ENCODE peak calls at places on chromosome 14, in five cellular contexts. One of them, this sample, is unnamed.

GRCh38 chr14:73221945-73222344 is 15.4 kb upstream of the PAPLN start:
- DNase-seq in HL-60: no peak
- DNase-seq in AG04450: no peak
- DNase-seq in BJ: peak; percentile 32
- DNase-seq in RWPE2: no peak
- DNase-seq in this sample: no peak

GRCh38 chr14:69880051-69880487 is 853 bp downstream of the SMOC1 start:
- DNase-seq in AG04450: no peak
- DNase-seq in HL-60: no peak
- DNase-seq in BJ: no peak
- DNase-seq in RWPE2: no peak
- DNase-seq in this sample: no peak

GRCh38 chr14:71524321-71524982 is 407.8 kb upstream of the RGS6 start:
- DNase-seq in BJ: no peak
- DNase-seq in RWPE2: no peak
- DNase-seq in HL-60: no peak
- DNase-seq in AG04450: no peak
- DNase-seq in this sample: no peak

GRCh38 chr14:38121280-38121679 is 86.4 kb upstream of the SSTR1 start:
- DNase-seq in RWPE2: no peak
- DNase-seq in BJ: no peak
- DNase-seq in HL-60: no peak
- DNase-seq in AG04450: no peak
- DNase-seq in this sample: no peak

GRCh38 chr14:38143651-38144505 is 63.8 kb upstream of the SSTR1 start:
- DNase-seq in HL-60: no peak
- DNase-seq in AG04450: peak; percentile 51
- DNase-seq in RWPE2: no peak
- DNase-seq in BJ: peak; percentile 68
- DNase-seq in this sample: no peak

GRCh38 chr14:71485833-71486232 is 446.4 kb upstream of the RGS6 start:
- DNase-seq in AG04450: no peak
- DNase-seq in BJ: no peak
- DNase-seq in RWPE2: no peak
- DNase-seq in HL-60: no peak
- DNase-seq in this sample: no peak

GRCh38 chr14:63777024-63777423 is 49.2 kb upstream of the SGPP1 start:
- DNase-seq in AG04450: peak; percentile 18
- DNase-seq in RWPE2: no peak
- DNase-seq in BJ: peak; percentile 39
- DNase-seq in HL-60: no peak
- DNase-seq in this sample: no peak

GRCh38 chr14:93765032-93765626 is 23.2 kb downstream of the PRIMA1 start:
- DNase-seq in RWPE2: no peak
- DNase-seq in BJ: no peak
- DNase-seq in AG04450: no peak
- DNase-seq in HL-60: no peak
- DNase-seq in this sample: no peak

GRCh38 chr14:99674064-99674650 is 9.9 kb upstream of the CYP46A1 start:
- DNase-seq in RWPE2: peak; percentile 52
- DNase-seq in BJ: no peak
- DNase-seq in AG04450: no peak
- DNase-seq in HL-60: no peak
- DNase-seq in this sample: no peak

GRCh38 chr14:38122241-38122640 is 85.5 kb upstream of the SSTR1 start:
- DNase-seq in HL-60: no peak
- DNase-seq in RWPE2: no peak
- DNase-seq in BJ: no peak
- DNase-seq in AG04450: no peak
- DNase-seq in this sample: no peak

GRCh38 chr14:101723061-101723595 is 38.4 kb upstream of the PPP2R5C start:
- DNase-seq in RWPE2: no peak
- DNase-seq in BJ: no peak
- DNase-seq in AG04450: no peak
- DNase-seq in HL-60: no peak
- DNase-seq in this sample: no peak

GRCh38 chr14:60272177-60272576 is 23.2 kb downstream of the PPM1A start:
- DNase-seq in RWPE2: no peak
- DNase-seq in BJ: no peak
- DNase-seq in HL-60: no peak
- DNase-seq in AG04450: no peak
- DNase-seq in this sample: no peak

GRCh38 chr14:65156568-65157366 is 54.5 kb upstream of the MAX start:
- DNase-seq in BJ: peak; percentile 58
- DNase-seq in HL-60: peak; percentile 45
- DNase-seq in AG04450: peak; percentile 34
- DNase-seq in RWPE2: no peak
- DNase-seq in this sample: no peak

GRCh38 chr14:68789798-68790655 is 2.8 kb downstream of the ZFP36L1 start:
- DNase-seq in RWPE2: peak; percentile 70
- DNase-seq in AG04450: no peak
- DNase-seq in HL-60: no peak
- DNase-seq in BJ: no peak
- DNase-seq in this sample: peak; percentile 2

GRCh38 chr14:101470266-101470665 is 91.0 kb upstream of the DIO3 start:
- DNase-seq in AG04450: no peak
- DNase-seq in BJ: no peak
- DNase-seq in RWPE2: peak; percentile 64
- DNase-seq in HL-60: no peak
- DNase-seq in this sample: no peak

GRCh38 chr14:75022655-75023054 is 19.9 kb downstream of the EIF2B2 start:
- DNase-seq in HL-60: peak; percentile 2
- DNase-seq in RWPE2: no peak
- DNase-seq in BJ: no peak
- DNase-seq in AG04450: no peak
- DNase-seq in this sample: no peak

GRCh38 chr14:71061458-71061857 is 154.2 kb downstream of the PCNX1 start:
- DNase-seq in AG04450: no peak
- DNase-seq in BJ: no peak
- DNase-seq in HL-60: no peak
- DNase-seq in RWPE2: no peak
- DNase-seq in this sample: no peak

GRCh38 chr14:77861201-77861600 is 61.3 kb downstream of the ADCK1 start:
- DNase-seq in AG04450: no peak
- DNase-seq in RWPE2: no peak
- DNase-seq in HL-60: no peak
- DNase-seq in BJ: no peak
- DNase-seq in this sample: no peak

GRCh38 chr14:94638961-94639817 is 27.0 kb downstream of the SERPINA3 start:
- DNase-seq in RWPE2: no peak
- DNase-seq in AG04450: no peak
- DNase-seq in BJ: no peak
- DNase-seq in HL-60: no peak
- DNase-seq in this sample: no peak

GRCh38 chr14:20440882-20441281 is 4.9 kb upstream of the KLHL33 start:
- DNase-seq in HL-60: peak; percentile 30
- DNase-seq in AG04450: no peak
- DNase-seq in BJ: no peak
- DNase-seq in RWPE2: no peak
- DNase-seq in this sample: no peak

GRCh38 chr14:28954025-28954424 is 187.4 kb downstream of the FOXG1 start:
- DNase-seq in BJ: no peak
- DNase-seq in RWPE2: no peak
- DNase-seq in HL-60: no peak
- DNase-seq in AG04450: no peak
- DNase-seq in this sample: no peak

GRCh38 chr14:101733211-101733610 is 28.3 kb upstream of the PPP2R5C start:
- DNase-seq in RWPE2: no peak
- DNase-seq in AG04450: no peak
- DNase-seq in HL-60: peak; percentile 11
- DNase-seq in BJ: no peak
- DNase-seq in this sample: no peak

GRCh38 chr14:74308695-74309094 is 6.0 kb upstream of the ABCD4 start:
- DNase-seq in AG04450: no peak
- DNase-seq in HL-60: no peak
- DNase-seq in BJ: no peak
- DNase-seq in RWPE2: no peak
- DNase-seq in this sample: no peak

GRCh38 chr14:55438066-55438683 is 2.2 kb downstream of the TBPL2 start:
- DNase-seq in HL-60: peak; percentile 28
- DNase-seq in RWPE2: no peak
- DNase-seq in BJ: no peak
- DNase-seq in AG04450: peak; percentile 27
- DNase-seq in this sample: no peak

DNA sequence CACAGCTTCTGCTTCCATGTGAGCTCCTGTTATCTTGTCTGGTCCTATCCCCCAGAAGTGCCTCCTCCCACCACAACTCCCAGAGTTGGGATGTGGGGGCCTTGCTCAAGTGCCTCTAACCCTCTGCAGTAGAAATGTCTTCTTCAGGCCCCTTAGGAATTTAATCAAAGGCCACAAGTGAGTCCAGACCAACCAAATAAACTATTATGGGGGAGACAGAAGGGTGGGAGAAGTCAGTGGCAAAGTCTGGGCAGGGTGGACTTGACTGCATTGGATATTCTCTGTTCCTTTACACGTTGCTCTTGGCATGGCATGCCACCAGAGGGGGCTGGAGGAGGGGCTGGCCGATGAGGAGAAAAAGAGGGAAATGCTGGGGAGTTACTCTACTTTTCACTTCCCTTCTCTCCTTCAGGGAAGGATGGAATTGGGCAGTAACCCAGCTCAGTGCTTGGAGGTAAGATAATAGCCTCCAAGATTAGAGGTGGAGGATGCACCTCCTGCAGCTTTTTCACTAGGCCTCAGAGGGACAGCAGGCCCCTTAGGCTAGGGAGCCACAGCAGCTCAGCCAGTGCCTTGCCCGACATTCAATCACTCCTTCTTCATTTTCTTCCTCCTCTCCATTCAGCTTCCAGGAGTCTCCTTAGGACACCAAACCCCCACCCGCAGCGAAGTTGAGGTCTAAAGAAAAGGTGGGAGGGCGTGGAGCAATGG is 1.2 kb upstream of the AP1G2 start:
- DNase-seq in RWPE2: peak; percentile 53
- DNase-seq in AG04450: no peak
- DNase-seq in BJ: no peak
- DNase-seq in HL-60: peak; percentile 58
- DNase-seq in this sample: peak; percentile 51
- TF ChIP-seq CTCF in RWPE2: peak; percentile 44
- TF ChIP-seq CTCF in AG04450: peak; percentile 38
- TF ChIP-seq CTCF in BJ: peak; percentile 29
- TF ChIP-seq CTCF in HL-60: peak; percentile 14
- TF ChIP-seq CTCF in this sample: peak; percentile 67

DNA sequence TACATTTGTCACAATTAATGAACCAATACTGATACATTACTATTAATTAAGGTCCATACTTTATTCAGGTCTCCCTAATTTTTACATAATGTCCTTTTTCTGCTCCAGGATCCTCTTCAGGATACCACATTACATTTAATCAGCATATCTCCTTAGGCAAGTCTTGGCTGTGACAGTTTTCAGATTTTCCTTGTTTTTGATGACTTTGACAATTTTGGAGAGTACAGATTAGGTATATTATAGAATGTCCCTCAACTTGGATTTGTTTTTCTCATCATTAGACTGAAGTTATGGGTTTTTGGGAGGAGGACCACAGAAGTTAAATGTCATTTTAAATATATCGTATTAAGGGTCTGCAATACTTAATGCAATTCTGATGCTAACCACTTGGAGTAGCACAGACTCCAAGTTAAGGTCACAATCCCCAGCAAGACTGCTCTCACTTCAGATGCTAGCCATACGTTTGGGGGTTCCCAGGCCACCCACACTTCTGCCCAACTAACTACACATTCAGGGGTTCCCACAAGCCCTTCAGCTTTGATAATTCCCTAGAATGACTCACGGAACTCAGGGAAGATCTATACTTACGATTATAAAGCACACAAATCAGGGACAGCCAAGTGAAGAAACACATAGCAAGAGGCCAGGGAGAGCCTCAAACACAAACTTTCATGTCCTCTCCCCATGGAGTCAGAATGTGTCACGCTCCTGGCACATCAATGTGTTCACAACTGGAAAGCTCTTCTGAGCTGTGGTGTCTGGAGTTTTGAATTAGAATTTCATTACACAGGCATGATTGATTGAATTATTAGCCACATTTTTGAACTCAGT is 17.0 kb upstream of the NUBPL start:
- DNase-seq in RWPE2: no peak
- DNase-seq in AG04450: no peak
- DNase-seq in HL-60: no peak
- DNase-seq in BJ: no peak
- DNase-seq in this sample: no peak
- TF ChIP-seq CTCF in RWPE2: peak; percentile 30
- TF ChIP-seq CTCF in AG04450: peak; percentile 54
- TF ChIP-seq CTCF in HL-60: no peak
- TF ChIP-seq CTCF in BJ: peak; percentile 15
- TF ChIP-seq CTCF in this sample: no peak

GRCh38 chr14:92638904-92639303 is 109.5 kb downstream of the LGMN start:
- DNase-seq in BJ: no peak
- DNase-seq in RWPE2: no peak
- DNase-seq in HL-60: no peak
- DNase-seq in AG04450: no peak
- DNase-seq in this sample: no peak

GRCh38 chr14:92635896-92636295 is 112.5 kb downstream of the LGMN start:
- DNase-seq in AG04450: no peak
- DNase-seq in HL-60: no peak
- DNase-seq in RWPE2: no peak
- DNase-seq in BJ: no peak
- DNase-seq in this sample: no peak

GRCh38 chr14:92637228-92637627 is 111.2 kb downstream of the LGMN start:
- DNase-seq in BJ: no peak
- DNase-seq in HL-60: no peak
- DNase-seq in AG04450: no peak
- DNase-seq in RWPE2: no peak
- DNase-seq in this sample: no peak

GRCh38 chr14:92637864-92638263 is 110.6 kb downstream of the LGMN start:
- DNase-seq in HL-60: no peak
- DNase-seq in AG04450: no peak
- DNase-seq in RWPE2: no peak
- DNase-seq in BJ: no peak
- DNase-seq in this sample: no peak

GRCh38 chr14:92638266-92638665 is 110.2 kb downstream of the LGMN start:
- DNase-seq in HL-60: no peak
- DNase-seq in RWPE2: no peak
- DNase-seq in BJ: no peak
- DNase-seq in AG04450: no peak
- DNase-seq in this sample: no peak
- TF ChIP-seq CTCF in HL-60: no peak
- TF ChIP-seq CTCF in RWPE2: no peak
- TF ChIP-seq CTCF in BJ: no peak
- TF ChIP-seq CTCF in AG04450: no peak
- TF ChIP-seq CTCF in this sample: no peak

GRCh38 chr14:23725980-23726746 is 90.0 kb downstream of the DHRS2 start:
- DNase-seq in RWPE2: no peak
- DNase-seq in HL-60: no peak
- DNase-seq in BJ: no peak
- DNase-seq in AG04450: no peak
- DNase-seq in this sample: no peak

GRCh38 chr14:23725528-23725927 is 89.4 kb downstream of the DHRS2 start:
- DNase-seq in RWPE2: no peak
- DNase-seq in HL-60: no peak
- DNase-seq in BJ: no peak
- DNase-seq in AG04450: no peak
- DNase-seq in this sample: no peak

GRCh38 chr14:23728791-23729190 is 92.6 kb downstream of the DHRS2 start:
- DNase-seq in AG04450: no peak
- DNase-seq in RWPE2: no peak
- DNase-seq in HL-60: no peak
- DNase-seq in BJ: no peak
- DNase-seq in this sample: no peak

GRCh38 chr14:23729720-23730387 is 93.7 kb downstream of the DHRS2 start:
- DNase-seq in HL-60: no peak
- DNase-seq in BJ: no peak
- DNase-seq in AG04450: no peak
- DNase-seq in RWPE2: no peak
- DNase-seq in this sample: no peak

GRCh38 chr14:23727566-23728335 is 91.6 kb downstream of the DHRS2 start:
- DNase-seq in BJ: no peak
- DNase-seq in AG04450: no peak
- DNase-seq in RWPE2: no peak
- DNase-seq in HL-60: peak; percentile 16
- DNase-seq in this sample: no peak
- TF ChIP-seq CTCF in BJ: peak; percentile 40
- TF ChIP-seq CTCF in AG04450: peak; percentile 27
- TF ChIP-seq CTCF in RWPE2: peak; percentile 54
- TF ChIP-seq CTCF in HL-60: no peak
- TF ChIP-seq CTCF in this sample: peak; percentile 60

This sample was measured in CD14-positive monocyte.